ENCODE peak calls at places on chromosomes 6 and 20, in six cellular contexts. F is heart left ventricle, N is H7, R is ureter, X is NT2/D1, D is MM.1S. Z is an unnamed sample.

GRCh38 chr6:15906393-15906976 is 222.4 kb upstream of the MYLIP start:
- DNase-seq in F (no peak), N (no peak), R (no peak), X (no peak), D (no peak), Z (no peak)

GRCh38 chr20:48294196-48294595 is 508.9 kb upstream of the SULF2 start:
- DNase-seq in F (no peak), N (no peak), R (no peak), X (no peak), D (no peak), Z (no peak)

GRCh38 chr6:154123131-154123530 is 84.1 kb downstream of the OPRM1 start:
- DNase-seq in F (no peak), N (no peak), R (no peak), X (no peak), D (no peak), Z (no peak)

GRCh38 chr20:39885975-39886649 is 802.9 kb downstream of the MAFB start:
- DNase-seq in F (peak; percentile 71), N (peak; percentile 22), R (peak; percentile 47), X (peak; percentile 85), D (peak; percentile 57), Z (peak; percentile 73)

GRCh38 chr20:57893364-57894001 is 183.7 kb upstream of the PMEPA1 start:
- DNase-seq in F (no peak), N (no peak), R (no peak), X (no peak), D (no peak), Z (no peak)

GRCh38 chr20:25257756-25258462 is 10.0 kb downstream of the PYGB start:
- DNase-seq in F (no peak), N (no peak), R (no peak), X (no peak), D (no peak), Z (no peak)

GRCh38 chr6:128569737-128570438 is 49.5 kb upstream of the PTPRK start:
- DNase-seq in F (no peak), N (peak; percentile 16), R (no peak), X (peak; percentile 52), D (no peak), Z (peak; percentile 69)

GRCh38 chr6:56749632-56750151 is 107.0 kb upstream of the DST start:
- DNase-seq in F (no peak), N (no peak), R (no peak), X (no peak), D (no peak), Z (peak; percentile 17)